ENCODE peak calls at places on chromosome 6, in ten cellular contexts. M, V, W, A, J, X, B, Y, U and O are unnamed samples.

GRCh38 chr6:43798688-43799444 is 28.9 kb downstream of the VEGFA start:
- DNase-seq in J (no peak), Y (peak; percentile 72), W (peak; percentile 56), U (no peak), V (peak; percentile 84), B (no peak), M (no peak), A (no peak), X (peak; percentile 90), O (no peak)

GRCh38 chr6:25449774-25450173 is 170.6 kb downstream of the CARMIL1 start:
- DNase-seq in Y (no peak), A (peak; percentile 58), U (no peak), J (peak; percentile 42), V (no peak), W (no peak), M (peak; percentile 82), X (no peak), B (no peak), O (no peak)

GRCh38 chr6:40438556-40438955 is 148.6 kb downstream of the LRFN2 start:
- DNase-seq in A (no peak), U (no peak), V (no peak), X (no peak), W (no peak), M (no peak), Y (no peak), J (no peak), B (no peak), O (no peak)

GRCh38 chr6:115896538-115897129 is 164.1 kb downstream of the FRK start:
- DNase-seq in B (no peak), J (no peak), V (peak; percentile 33), U (no peak), A (no peak), W (no peak), X (no peak), M (no peak), Y (peak; percentile 60), O (no peak)

GRCh38 chr6:99822741-99823512 is 171.1 kb downstream of the MCHR2 start:
- DNase-seq in W (no peak), B (no peak), A (no peak), M (peak; percentile 55), J (no peak), V (peak; percentile 75), X (no peak), U (no peak), Y (peak; percentile 58), O (no peak)

GRCh38 chr6:15343490-15344185 is 97.8 kb downstream of the JARID2 start:
- DNase-seq in A (no peak), Y (no peak), W (no peak), U (no peak), V (no peak), X (no peak), J (no peak), B (no peak), M (no peak), O (no peak)

GRCh38 chr6:167588181-167588919 is 238.4 kb upstream of the AFDN start:
- DNase-seq in X (no peak), W (no peak), U (no peak), M (peak; percentile 45), A (no peak), B (no peak), Y (no peak), V (no peak), J (no peak), O (no peak)

GRCh38 chr6:158041370-158041769 is 59.7 kb downstream of the SYNJ2 start:
- DNase-seq in U (no peak), V (no peak), M (no peak), X (peak; percentile 2), Y (no peak), B (no peak), A (no peak), W (no peak), J (no peak), O (peak; percentile 15)

GRCh38 chr6:160005861-160006540 is 37.1 kb downstream of the IGF2R start:
- DNase-seq in V (no peak), B (no peak), A (no peak), U (no peak), Y (peak; percentile 68), X (peak; percentile 56), J (peak; percentile 32), W (peak; percentile 50), M (no peak), O (peak; percentile 92)

GRCh38 chr6:106411643-106412200 is 51.2 kb downstream of the CRYBG1 start:
- DNase-seq in Y (no peak), U (no peak), B (no peak), M (peak; percentile 61), A (peak; percentile 49), V (no peak), J (no peak), X (no peak), W (no peak), O (no peak)

GRCh38 chr6:99905209-99906106 is 88.6 kb downstream of the MCHR2 start:
- DNase-seq in M (no peak), Y (peak; percentile 33), J (no peak), A (no peak), X (no peak), B (no peak), V (peak; percentile 62), U (no peak), W (no peak), O (no peak)

GRCh38 chr6:101393291-101394251 is at the start of gene GRIK2:
- DNase-seq in V (peak; percentile 34), W (peak; percentile 49), U (no peak), J (peak; percentile 89), A (peak; percentile 75), X (no peak), M (peak; percentile 89), Y (no peak), B (no peak), O (peak; percentile 73)
- TF ChIP-seq CTCF in V (peak; percentile 27), W (peak; percentile 34), U (no peak), J (peak; percentile 74), A (peak; percentile 50), X (no peak), M (peak; percentile 63), Y (no peak), B (no peak), O (peak; percentile 82)

GRCh38 chr6:128483472-128484135 is 36.8 kb downstream of the PTPRK start:
- DNase-seq in U (no peak), V (no peak), M (no peak), J (no peak), B (no peak), W (no peak), A (no peak), Y (no peak), X (no peak), O (no peak)

GRCh38 chr6:128491041-128491642 is 29.3 kb downstream of the PTPRK start:
- DNase-seq in Y (no peak), A (no peak), U (no peak), W (no peak), X (no peak), B (no peak), V (no peak), M (no peak), J (no peak), O (no peak)

GRCh38 chr6:128482642-128483041 is 37.8 kb downstream of the PTPRK start:
- DNase-seq in W (no peak), V (no peak), U (no peak), B (no peak), Y (no peak), M (no peak), A (no peak), J (no peak), X (no peak), O (no peak)

GRCh38 chr6:128487746-128488145 is 32.7 kb downstream of the PTPRK start:
- DNase-seq in U (no peak), A (no peak), B (no peak), W (no peak), X (no peak), Y (no peak), J (no peak), M (no peak), V (no peak), O (no peak)

GRCh38 chr6:128487055-128487454 is 33.3 kb downstream of the PTPRK start:
- DNase-seq in A (no peak), U (no peak), V (no peak), M (peak; percentile 65), B (no peak), J (no peak), Y (no peak), X (no peak), W (no peak), O (no peak)
- TF ChIP-seq CTCF in A (peak; percentile 57), U (no peak), V (no peak), M (peak; percentile 75), B (no peak), J (peak; percentile 33), Y (peak; percentile 33), X (peak; percentile 20), W (no peak), O (peak; percentile 63)

GRCh38 chr6:72218125-72218524 is 331.8 kb downstream of the RIMS1 start:
- DNase-seq in J (peak; percentile 72), A (peak; percentile 84), W (no peak), M (peak; percentile 91), U (no peak), X (no peak), Y (peak; percentile 24), B (no peak), V (peak; percentile 18), O (peak; percentile 28)
- TF ChIP-seq CTCF in J (peak; percentile 53), A (peak; percentile 74), W (no peak), M (peak; percentile 80), U (no peak), X (peak; percentile 8), Y (peak; percentile 69), B (no peak), V (no peak), O (peak; percentile 68)

GRCh38 chr6:170130771-170131241 is 160.1 kb downstream of the DLL1 start:
- DNase-seq in Y (no peak), W (no peak), B (no peak), J (no peak), M (no peak), U (no peak), X (no peak), A (peak; percentile 23), V (no peak), O (peak; percentile 82)

GRCh38 chr6:170130201-170130621 is 160.7 kb downstream of the DLL1 start:
- DNase-seq in Y (no peak), J (no peak), U (no peak), B (no peak), V (no peak), X (no peak), A (no peak), M (no peak), W (peak; percentile 44), O (peak; percentile 82)

GRCh38 chr6:170131351-170131750 is 159.5 kb downstream of the DLL1 start:
- DNase-seq in M (peak; percentile 42), V (no peak), B (no peak), A (peak; percentile 23), X (no peak), Y (no peak), U (no peak), W (no peak), J (no peak), O (no peak)

GRCh38 chr6:170132561-170132991 is 158.3 kb downstream of the DLL1 start:
- DNase-seq in X (no peak), B (no peak), J (no peak), V (no peak), M (peak; percentile 23), W (no peak), A (no peak), U (no peak), Y (no peak), O (peak; percentile 82)

DNA sequence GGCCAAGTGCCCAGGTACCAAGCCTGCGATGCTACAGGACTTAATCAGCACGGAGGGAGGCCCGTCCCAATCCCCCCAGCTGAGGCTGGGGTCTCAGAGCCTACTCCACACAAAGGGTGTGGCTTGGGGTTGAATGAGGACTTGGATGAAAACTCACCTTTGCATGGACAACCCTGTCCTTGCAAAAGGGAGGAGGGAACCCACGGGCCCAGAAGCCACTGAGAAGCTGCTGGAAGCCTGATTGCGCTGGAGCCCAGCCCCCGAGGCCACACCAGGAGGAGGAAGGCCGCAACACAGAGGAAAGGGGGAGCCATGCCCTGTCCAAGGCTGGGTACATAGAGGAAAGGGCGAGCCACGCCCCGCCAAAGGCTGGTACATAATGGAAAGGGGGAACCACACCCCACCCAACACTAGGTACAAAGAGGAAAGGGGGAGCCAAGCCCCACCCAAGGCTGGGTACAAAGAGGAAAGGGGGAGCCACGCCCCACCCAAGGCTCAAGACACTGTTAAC is 158.8 kb downstream of the DLL1 start:
- DNase-seq in B (no peak), U (no peak), M (no peak), A (no peak), V (no peak), W (no peak), J (no peak), X (no peak), Y (no peak), O (no peak)
- TF ChIP-seq CTCF in B (no peak), U (no peak), M (no peak), A (no peak), V (no peak), W (no peak), J (no peak), X (no peak), Y (no peak), O (no peak)